ENCODE peak calls at places on chromosome 13, in ten cellular contexts. F is HFFc6, B is hepatocyte, L is NCI-H1092 treated with DMSO at 0.1 percent for 48 hours, S is neural crest cell, C is activated B cell treated with CpG ODN at 0.5 μM for 24 hours, X is HCEC 1CT, A is adipocyte, Z is brain microvascular endothelial cell, W is DMS79 treated with DMSO at 0.1 percent for 48 hours. J is an unnamed sample.

GRCh38 chr13:81577601-81578000 is 1236.7 kb upstream of the SPRY2 start:
- DNase-seq in Z (no peak), W (no peak), X (no peak), S (no peak), L (no peak), B (no peak), A (peak), F (no peak), C (no peak), J (no peak)

GRCh38 chr13:49828452-49828851 is 36.0 kb upstream of the KPNA3 start:
- DNase-seq in C (no peak), Z (no peak), W (no peak), L (no peak), S (no peak), B (no peak), F (no peak), X (no peak), A (no peak), J (peak)

GRCh38 chr13:20161275-20161950 is 561 bp upstream of the GJA3 start:
- DNase-seq in X (no peak), W (no peak), C (peak), F (no peak), L (no peak), B (peak), Z (no peak), A (peak), S (no peak), J (no peak)

GRCh38 chr13:73110814-73111213 is 52.0 kb downstream of the KLF5 start:
- DNase-seq in Z (no peak), A (no peak), C (no peak), X (no peak), S (no peak), B (no peak), W (no peak), F (no peak), L (no peak), J (no peak)

GRCh38 chr13:23433171-23434153 is at the start of gene SACS:
- DNase-seq in W (peak), F (peak), X (peak), S (peak), B (peak), Z (peak), L (peak), A (peak), C (no peak), J (peak)

GRCh38 chr13:41496420-41497234 is 39.3 kb downstream of the RGCC start:
- DNase-seq in A (peak), Z (peak), B (no peak), X (peak), C (no peak), S (no peak), W (no peak), L (no peak), F (peak), J (no peak)

GRCh38 chr13:29131881-29132668 is 311.9 kb downstream of the MTUS2 start:
- DNase-seq in L (no peak), A (no peak), C (no peak), Z (no peak), B (no peak), X (no peak), S (no peak), W (no peak), F (no peak), J (no peak)

GRCh38 chr13:36244990-36245389 is 30.6 kb upstream of the SOHLH2 start:
- DNase-seq in C (no peak), Z (no peak), X (no peak), F (no peak), W (no peak), S (no peak), B (no peak), A (no peak), L (no peak), J (no peak)

GRCh38 chr13:34302596-34302995 is 484.6 kb downstream of the RFC3 start:
- DNase-seq in L (no peak), F (no peak), B (no peak), W (no peak), A (no peak), C (no peak), S (no peak), Z (no peak), X (no peak), J (no peak)

J was measured in NCI-H2171 treated with DMSO at 0.1 percent for 48 hours.